ENCODE peak calls at places on chromosomes 2 and 18, in eight cellular contexts. R is lower lobe of right lung, Y is epithelial cell of esophagus, Z is NB4, K is tibial artery, D is lung, U is fibroblast of mammary gland, L is A549. J is an unnamed sample.

GRCh38 chr2:36406296-36406695 is 50.7 kb downstream of the CRIM1 start:
- DNase-seq in R (no peak), Y (no peak), Z (no peak), K (no peak), D (no peak), U (no peak), L (no peak), J (no peak)

GRCh38 chr2:127619901-127620705 is 25.9 kb upstream of the GPR17 start:
- DNase-seq in R (peak), Y (no peak), Z (no peak), K (no peak), D (no peak), U (no peak), L (no peak), J (no peak)

GRCh38 chr2:196274387-196274809 is 103.0 kb upstream of the STK17B start:
- DNase-seq in R (no peak), Y (peak), Z (peak), K (peak), D (no peak), U (peak), L (no peak), J (peak)

GRCh38 chr18:10230072-10230471 is 224.4 kb upstream of the APCDD1 start:
- DNase-seq in R (no peak), Y (peak), Z (peak), K (no peak), D (no peak), U (peak), L (no peak), J (peak)

GRCh38 chr2:199956062-199956380 is 639 bp downstream of the MAIP1 start:
- DNase-seq in R (no peak), Y (no peak), Z (no peak), K (no peak), D (no peak), U (no peak), L (no peak), J (no peak)

GRCh38 chr2:174224125-174224524 is 24.2 kb downstream of the OLA1 start:
- DNase-seq in R (no peak), Y (no peak), Z (no peak), K (no peak), D (no peak), U (no peak), L (no peak), J (no peak)

GRCh38 chr2:237720444-237720843 is 78.1 kb upstream of the RBM44 start:
- DNase-seq in R (no peak), Y (no peak), Z (no peak), K (no peak), D (no peak), U (no peak), L (no peak), J (no peak)

GRCh38 chr2:19774788-19775156 is 127.0 kb downstream of the TTC32 start:
- DNase-seq in R (no peak), Y (no peak), Z (no peak), K (no peak), D (no peak), U (no peak), L (no peak), J (no peak)

GRCh38 chr2:75556679-75557366 is 3.9 kb downstream of the EVA1A start:
- DNase-seq in R (no peak), Y (no peak), Z (no peak), K (no peak), D (peak), U (no peak), L (no peak), J (no peak)
- H3K4me3 ChIP-seq in R (no peak), Y (no peak), Z (no peak), K (no peak), D (no peak), U (no peak), L (no peak), J (no peak)

GRCh38 chr2:235087812-235088607 is 136.2 kb downstream of the SH3BP4 start:
- DNase-seq in R (peak), Y (no peak), Z (no peak), K (no peak), D (no peak), U (peak), L (no peak), J (peak)
- TF ChIP-seq CTCF in R (no peak), Y (no peak), Z (no peak), K (peak), D (no peak), U (peak), L (no peak), J (peak)

GRCh38 chr18:8480506-8481328 is 128.5 kb upstream of the RAB12 start:
- DNase-seq in R (no peak), Y (peak), Z (peak), K (no peak), D (no peak), U (peak), L (peak), J (peak)

GRCh38 chr18:8478968-8479370 is 130.3 kb upstream of the RAB12 start:
- DNase-seq in R (no peak), Y (no peak), Z (no peak), K (no peak), D (no peak), U (no peak), L (no peak), J (no peak)

GRCh38 chr18:8477615-8478014 is 131.6 kb upstream of the RAB12 start:
- DNase-seq in R (no peak), Y (no peak), Z (no peak), K (no peak), D (no peak), U (no peak), L (no peak), J (no peak)

GRCh38 chr18:8478166-8478967 is 130.9 kb upstream of the RAB12 start:
- DNase-seq in R (peak), Y (peak), Z (peak), K (no peak), D (peak), U (peak), L (peak), J (peak)

GRCh38 chr18:8479826-8480225 is 129.4 kb upstream of the RAB12 start:
- DNase-seq in R (no peak), Y (no peak), Z (no peak), K (no peak), D (no peak), U (no peak), L (no peak), J (no peak)
- H3K4me3 ChIP-seq in R (no peak), Y (no peak), Z (no peak), K (no peak), D (no peak), U (no peak), L (no peak), J (no peak)

DNA sequence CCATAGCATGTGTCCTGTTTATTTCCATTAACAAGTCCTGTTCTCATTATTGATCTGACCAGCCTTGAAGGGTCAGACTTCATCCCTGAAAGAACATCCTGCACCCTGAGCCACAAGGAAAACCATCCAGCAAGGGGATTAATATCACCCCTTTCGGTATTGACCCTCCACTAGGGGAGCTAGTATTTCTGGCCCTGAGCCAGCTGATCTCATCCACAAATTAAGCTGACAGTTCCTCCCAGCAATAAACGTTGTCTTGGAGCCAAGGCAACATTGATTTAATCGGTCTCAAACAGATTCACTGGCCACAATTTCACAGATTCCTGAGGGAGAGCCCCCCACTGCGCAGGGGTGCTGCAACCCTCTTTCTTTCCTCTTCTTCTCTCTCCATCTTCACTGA is 353.1 kb upstream of the FANCL start:
- DNase-seq in R (no peak), Y (peak), Z (peak), K (no peak), D (no peak), U (no peak), L (peak), J (no peak)
- TF ChIP-seq CTCF in R (no peak), Y (no peak), Z (peak), K (no peak), D (no peak), U (peak), L (no peak), J (no peak)

GRCh38 chr2:113277474-113278072 is 1.1 kb downstream of the PAX8 start:
- DNase-seq in R (no peak), Y (no peak), Z (no peak), K (no peak), D (no peak), U (no peak), L (no peak), J (no peak)
- H3K4me3 ChIP-seq in R (no peak), Y (no peak), Z (no peak), K (no peak), D (no peak), U (no peak), L (no peak), J (no peak)

DNA sequence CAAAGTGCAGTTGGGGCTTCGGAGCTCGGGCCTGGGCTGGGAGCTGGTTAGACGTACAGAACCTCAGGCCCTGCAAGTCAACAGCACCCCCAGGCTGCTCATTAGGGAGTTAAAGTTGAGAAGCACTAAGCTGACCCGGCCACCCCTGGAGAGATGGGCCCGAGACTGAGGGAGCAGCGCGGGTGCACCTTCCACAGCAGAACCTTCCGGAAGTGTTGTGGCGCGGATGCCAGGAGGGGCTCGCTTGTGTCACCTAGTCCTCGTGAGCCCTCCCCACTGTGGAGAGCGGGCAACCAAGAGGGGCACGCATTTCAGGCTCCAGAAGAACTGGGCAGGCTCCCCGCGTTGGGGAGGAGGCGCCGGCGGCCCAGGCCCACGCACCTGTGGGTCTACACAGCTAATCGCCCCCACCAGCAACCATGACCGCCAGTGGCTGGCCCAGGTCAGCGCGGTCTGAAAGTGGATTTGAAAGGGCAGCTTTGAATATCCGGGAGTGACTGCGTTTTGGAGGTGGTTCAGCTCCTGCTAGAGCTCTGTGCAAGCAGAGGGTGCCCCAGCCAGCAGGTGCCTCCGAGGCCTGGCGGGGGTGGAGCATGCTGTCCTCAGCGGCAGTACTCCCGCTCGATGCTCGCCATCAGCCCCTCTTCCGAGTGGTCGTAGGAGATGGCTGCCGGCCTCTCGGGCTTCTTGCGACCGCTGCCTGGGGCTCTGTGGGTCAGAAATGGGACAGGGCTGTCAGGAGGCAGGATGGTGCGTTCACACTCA is 15.1 kb downstream of the KLF11 start:
- DNase-seq in R (peak), Y (no peak), Z (no peak), K (no peak), D (no peak), U (no peak), L (no peak), J (no peak)
- TF ChIP-seq CTCF in R (no peak), Y (no peak), Z (no peak), K (no peak), D (no peak), U (no peak), L (no peak), J (no peak)

J was measured in cardiac fibroblast.